ENCODE peak calls at places on chromosomes 2 and 18, in six cellular contexts. I is GM12878, B is K562, U is H1, F is GM12892, Z is HepG2. A is an unnamed sample.

GRCh38 chr2:182077451-182078142 is 91.9 kb downstream of the PPP1R1C start:
- DNase-seq in I (no peak), B (peak), U (no peak), F (no peak), Z (peak), A (no peak)

GRCh38 chr18:13237073-13237472 is 18.5 kb downstream of the LDLRAD4 start:
- DNase-seq in I (no peak), B (no peak), U (no peak), F (no peak), Z (no peak), A (no peak)

GRCh38 chr2:69946351-69947077 is 14.9 kb downstream of the ASPRV1 start:
- DNase-seq in I (peak), B (peak), U (no peak), F (peak), Z (peak), A (peak)

GRCh38 chr18:59814872-59815271 is 84.9 kb upstream of the PMAIP1 start:
- DNase-seq in I (no peak), B (no peak), U (no peak), F (no peak), Z (no peak), A (no peak)

GRCh38 chr2:24015562-24016375 is 5.9 kb downstream of the MFSD2B start:
- DNase-seq in I (no peak), B (no peak), U (no peak), F (no peak), Z (peak), A (no peak)

GRCh38 chr2:64839844-64840243 is 149.4 kb upstream of the SLC1A4 start:
- DNase-seq in I (no peak), B (no peak), U (no peak), F (peak), Z (no peak), A (peak)

GRCh38 chr2:164737612-164738081 is 104.0 kb downstream of the COBLL1 start:
- DNase-seq in I (no peak), B (peak), U (peak), F (no peak), Z (peak), A (peak)

GRCh38 chr18:5297582-5297981 is 2.1 kb upstream of the ZBTB14 start:
- DNase-seq in I (no peak), B (no peak), U (no peak), F (no peak), Z (peak), A (no peak)

GRCh38 chr2:163732718-163733117 is 3.1 kb downstream of the FIGN start:
- DNase-seq in I (no peak), B (no peak), U (no peak), F (no peak), Z (no peak), A (no peak)

GRCh38 chr2:73083886-73084792 is 12.6 kb upstream of the SFXN5 start:
- DNase-seq in I (no peak), B (no peak), U (no peak), F (no peak), Z (no peak), A (no peak)

GRCh38 chr18:79949571-79950439 is 1.6 kb downstream of the SLC66A2 start:
- DNase-seq in I (no peak), B (no peak), U (no peak), F (no peak), Z (no peak), A (no peak)

GRCh38 chr2:86468162-86469033 is 27.2 kb downstream of the KDM3A start:
- DNase-seq in I (no peak), B (no peak), U (no peak), F (no peak), Z (no peak), A (no peak)

GRCh38 chr2:205425069-205425468 is 257.2 kb upstream of the NRP2 start:
- DNase-seq in I (no peak), B (no peak), U (no peak), F (no peak), Z (no peak), A (no peak)

GRCh38 chr2:237171396-237171795 is 85.7 kb downstream of the COPS8 start:
- DNase-seq in I (no peak), B (no peak), U (no peak), F (no peak), Z (no peak), A (no peak)

GRCh38 chr2:171706152-171706803 is 19.0 kb downstream of the DYNC1I2 start:
- DNase-seq in I (no peak), B (peak), U (no peak), F (no peak), Z (peak), A (no peak)

GRCh38 chr2:230636684-230637271 is 75.9 kb upstream of the CAB39 start:
- DNase-seq in I (no peak), B (no peak), U (no peak), F (no peak), Z (no peak), A (no peak)

GRCh38 chr2:180656455-180656847 is 324.0 kb upstream of the UBE2E3 start:
- DNase-seq in I (no peak), B (no peak), U (no peak), F (no peak), Z (peak), A (no peak)

GRCh38 chr2:239640676-239641580 is 240.1 kb upstream of the HDAC4 start:
- DNase-seq in I (no peak), B (no peak), U (no peak), F (no peak), Z (no peak), A (no peak)

GRCh38 chr2:106030287-106031268 is 163.5 kb downstream of the UXS1 start:
- DNase-seq in I (no peak), B (no peak), U (no peak), F (peak), Z (peak), A (no peak)

GRCh38 chr18:31040982-31041345 is 1.6 kb downstream of the DSC3 start:
- DNase-seq in I (no peak), B (no peak), U (no peak), F (no peak), Z (no peak), A (no peak)

GRCh38 chr2:152506843-152507242 is 171.9 kb downstream of the FMNL2 start:
- DNase-seq in I (peak), B (no peak), U (no peak), F (no peak), Z (no peak), A (no peak)

GRCh38 chr18:36757081-36757480 is 71.7 kb downstream of the TPGS2 start:
- DNase-seq in I (no peak), B (peak), U (no peak), F (no peak), Z (peak), A (no peak)

GRCh38 chr18:6411367-6411766 is 3.3 kb downstream of the L3MBTL4 start:
- DNase-seq in I (no peak), B (no peak), U (no peak), F (no peak), Z (no peak), A (no peak)

GRCh38 chr2:1748176-1748740 is 3.9 kb upstream of the PXDN start:
- DNase-seq in I (no peak), B (no peak), U (peak), F (no peak), Z (no peak), A (no peak)

GRCh38 chr18:51656249-51656648 is 458.8 kb upstream of the MEX3C start:
- DNase-seq in I (no peak), B (no peak), U (no peak), F (no peak), Z (no peak), A (no peak)

GRCh38 chr18:48119204-48119603 is 188.7 kb upstream of the SMAD2 start:
- DNase-seq in I (no peak), B (no peak), U (no peak), F (no peak), Z (no peak), A (no peak)

GRCh38 chr18:53710080-53710479 is 514.4 kb downstream of the MBD2 start:
- DNase-seq in I (no peak), B (no peak), U (no peak), F (no peak), Z (no peak), A (no peak)

GRCh38 chr2:140873915-140874531 is 1256.8 kb downstream of the LRP1B start:
- DNase-seq in I (no peak), B (no peak), U (no peak), F (no peak), Z (no peak), A (no peak)

GRCh38 chr2:144357623-144358400 is 162.1 kb downstream of the ZEB2 start:
- DNase-seq in I (peak), B (peak), U (no peak), F (peak), Z (peak), A (no peak)

GRCh38 chr2:54724560-54725342 is 1.3 kb downstream of the EML6 start:
- DNase-seq in I (no peak), B (no peak), U (peak), F (peak), Z (no peak), A (no peak)

GRCh38 chr2:240724431-240724830 is 32.8 kb downstream of the AQP12A start:
- DNase-seq in I (no peak), B (no peak), U (no peak), F (no peak), Z (no peak), A (no peak)

GRCh38 chr2:148802448-148803220 is 72.4 kb upstream of the KIF5C start:
- DNase-seq in I (no peak), B (no peak), U (no peak), F (no peak), Z (no peak), A (no peak)

GRCh38 chr18:23810396-23810795 is 121.1 kb downstream of the LAMA3 start:
- DNase-seq in I (no peak), B (no peak), U (no peak), F (no peak), Z (no peak), A (peak)

GRCh38 chr2:22442051-22442450 is 942.9 kb upstream of the KLHL29 start:
- DNase-seq in I (no peak), B (no peak), U (no peak), F (no peak), Z (no peak), A (no peak)

GRCh38 chr18:58674159-58674558 is 2.9 kb downstream of the MALT1 start:
- DNase-seq in I (no peak), B (no peak), U (no peak), F (no peak), Z (no peak), A (no peak)

GRCh38 chr2:6926071-6926732 is 9.0 kb downstream of the RNF144A start:
- DNase-seq in I (no peak), B (no peak), U (peak), F (no peak), Z (no peak), A (no peak)

GRCh38 chr18:61710082-61710620 is 182.7 kb downstream of the RNF152 start:
- DNase-seq in I (no peak), B (no peak), U (no peak), F (no peak), Z (no peak), A (no peak)

GRCh38 chr2:109406301-109406700 is 207.5 kb downstream of the SEPTIN10 start:
- DNase-seq in I (no peak), B (no peak), U (no peak), F (no peak), Z (no peak), A (no peak)

DNA sequence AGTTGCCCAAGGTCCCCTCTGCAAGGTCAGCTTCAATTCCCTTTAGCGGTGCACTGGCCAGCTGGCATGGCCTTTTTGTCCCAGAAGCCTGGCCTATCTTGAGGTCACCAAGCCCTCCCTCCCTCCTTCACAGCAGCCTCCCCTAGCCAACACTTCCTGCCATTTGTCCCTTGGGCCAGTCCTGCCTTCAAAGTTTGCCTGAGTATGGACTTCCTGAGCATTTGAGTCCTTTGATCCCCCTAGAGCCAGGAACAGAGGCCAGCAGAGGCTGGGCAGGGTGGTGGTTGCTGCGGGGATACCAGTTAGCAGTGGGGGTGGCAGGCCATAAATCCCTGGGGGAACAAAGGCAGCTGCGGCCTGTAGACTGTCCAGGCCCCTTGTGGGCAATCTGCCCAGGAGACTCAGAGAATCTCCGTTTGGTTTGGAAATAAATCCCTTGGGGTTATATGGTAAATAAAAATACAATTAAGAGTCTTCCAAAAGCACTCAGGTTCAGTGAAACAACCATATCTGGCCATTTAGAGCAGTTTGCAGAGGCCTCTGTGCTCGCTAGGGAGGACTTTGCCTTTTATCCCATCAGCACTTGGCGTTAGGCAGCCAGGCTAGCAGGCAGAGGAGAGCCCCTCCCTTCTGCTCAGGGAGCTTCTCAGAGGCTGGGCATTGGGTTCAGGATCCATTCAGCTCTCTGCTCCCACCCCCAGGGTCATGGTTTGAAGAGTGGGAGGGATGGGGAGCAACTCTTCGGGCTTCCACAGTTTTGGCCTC is 3.1 kb upstream of the HES6 start:
- DNase-seq in I (no peak), B (no peak), U (no peak), F (no peak), Z (peak), A (no peak)
- TF ChIP-seq POLR2AphosphoS5 in I (no peak), B (no peak), U (no peak), F (no peak), Z (peak), A (no peak)

DNA sequence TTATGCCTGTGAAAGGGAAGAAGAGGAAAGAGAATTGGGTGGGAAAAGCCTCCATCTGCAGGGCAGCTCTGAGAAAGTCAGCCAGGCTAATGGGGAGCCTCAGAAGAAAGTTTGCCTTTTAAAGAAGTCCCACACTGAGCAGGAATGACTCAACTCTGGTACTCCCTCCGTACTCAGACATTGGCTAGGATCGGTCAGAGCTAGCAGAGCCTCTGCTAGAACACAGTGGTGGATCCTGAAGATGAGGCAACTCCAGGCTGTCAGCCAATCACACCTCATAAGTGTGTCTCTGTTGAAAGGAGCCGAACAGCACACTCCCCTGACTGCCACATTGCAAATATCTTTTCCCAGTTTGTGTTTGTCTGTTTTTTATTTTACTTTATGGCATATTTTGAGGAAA is 96.9 kb downstream of the HNRNPLL start:
- DNase-seq in I (no peak), B (no peak), U (no peak), F (no peak), Z (no peak), A (no peak)
- TF ChIP-seq POLR2A in I (no peak), B (no peak), U (no peak), F (no peak), Z (no peak), A (no peak)

GRCh38 chr2:233356546-233357308 is 2.4 kb downstream of the DGKD start:
- DNase-seq in I (no peak), B (no peak), U (no peak), F (no peak), Z (no peak), A (no peak)
- TF ChIP-seq TAF1 in I (no peak), B (no peak), U (no peak), F (no peak), Z (no peak), A (no peak)

DNA sequence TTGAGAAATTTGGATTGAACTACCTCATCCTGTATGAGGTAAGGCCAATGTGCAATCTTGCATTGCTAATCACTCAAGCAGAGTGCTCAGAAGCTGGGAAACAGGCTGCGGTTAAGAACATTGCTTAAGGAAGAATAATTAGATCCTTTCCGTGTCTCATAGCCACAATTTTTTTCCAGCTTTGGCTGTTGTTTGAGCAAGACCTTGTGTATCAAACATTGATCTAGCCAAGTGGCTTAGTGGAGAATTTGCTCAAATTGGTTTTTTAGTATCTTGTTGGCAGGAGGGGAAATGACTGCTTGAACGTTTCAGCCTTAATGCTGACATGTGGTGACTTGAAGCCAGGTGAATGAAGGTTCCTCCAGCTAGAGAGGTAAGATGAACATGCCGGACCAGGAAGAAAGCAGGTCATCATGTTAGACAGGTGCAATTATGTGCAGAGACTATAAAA is 98.7 kb upstream of the CYP1B1 start:
- DNase-seq in I (no peak), B (no peak), U (no peak), F (no peak), Z (no peak), A (no peak)
- TF ChIP-seq POLR2AphosphoS5 in I (no peak), B (no peak), U (no peak), F (no peak), Z (no peak), A (no peak)

GRCh38 chr18:2939317-2939716 is 73.6 kb downstream of the LPIN2 start:
- DNase-seq in I (no peak), B (no peak), U (no peak), F (no peak), Z (peak), A (no peak)
- TF ChIP-seq POLR2A in I (no peak), B (no peak), U (no peak), F (no peak), Z (peak), A (no peak)

DNA sequence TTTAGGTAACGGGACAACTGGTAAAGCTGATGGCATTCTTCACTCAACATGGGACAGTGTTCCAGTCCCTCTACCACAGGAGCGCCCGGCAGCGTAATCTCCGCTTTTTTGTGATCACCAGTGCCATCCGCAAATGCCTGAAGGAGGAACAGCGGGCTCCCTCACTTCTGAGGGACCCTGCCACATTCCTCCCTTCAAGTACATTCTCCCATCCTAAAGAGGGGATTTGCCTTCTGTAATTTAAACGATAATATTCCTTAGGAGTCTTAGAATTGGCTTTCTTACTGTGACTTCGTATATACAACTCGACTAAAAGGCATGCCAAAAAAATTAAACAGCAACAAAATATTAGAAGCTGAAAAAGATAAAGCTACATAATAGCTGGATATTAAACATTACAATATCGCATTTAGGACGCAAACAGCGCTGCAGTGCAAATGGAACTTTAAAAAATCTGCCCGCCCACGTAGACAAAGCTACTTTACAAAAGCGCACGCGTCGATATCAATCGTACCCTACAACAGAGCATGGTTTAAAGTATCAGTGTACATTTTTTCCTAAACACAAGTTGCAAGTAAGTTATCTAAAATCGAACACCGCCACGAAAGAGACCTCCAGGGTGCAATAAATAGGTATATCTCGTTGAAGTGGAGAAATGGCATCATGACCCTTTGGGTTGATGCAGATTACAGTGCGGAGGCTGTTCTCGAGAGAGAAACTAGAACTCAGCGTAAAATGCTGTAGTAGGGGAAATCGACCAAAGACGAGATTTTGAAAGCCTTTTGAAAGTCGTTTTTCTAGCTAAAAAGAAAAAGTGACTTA is 2.3 kb upstream of the VSNL1 start:
- DNase-seq in I (no peak), B (no peak), U (no peak), F (no peak), Z (peak), A (no peak)
- TF ChIP-seq TAF1 in I (no peak), B (no peak), U (peak), F (no peak), Z (no peak), A (no peak)